ENCODE peak calls at places on chromosome 14, in five cellular contexts. R is pons, L is prostate gland, B is heart left ventricle, X is iPS-NIHi11. E is an unnamed sample.

GRCh38 chr14:101812071-101812470 is 50.6 kb downstream of the PPP2R5C start:
- DNase-seq in R (no peak), L (no peak), B (no peak), X (no peak), E (peak; percentile 38)

GRCh38 chr14:60102389-60102788 is 10.7 kb downstream of the PCNX4 start:
- DNase-seq in R (no peak), L (no peak), B (no peak), X (no peak), E (no peak)

GRCh38 chr14:103103461-103104388 is 9.2 kb downstream of the EXOC3L4 start:
- DNase-seq in R (no peak), L (peak; percentile 61), B (peak; percentile 77), X (peak; percentile 82), E (peak; percentile 74)

GRCh38 chr14:99619873-99620834 is 16.1 kb upstream of the CCDC85C start:
- DNase-seq in R (no peak), L (no peak), B (no peak), X (no peak), E (no peak)

GRCh38 chr14:81432171-81432570 is 32.0 kb upstream of the STON2 start:
- DNase-seq in R (no peak), L (no peak), B (no peak), X (no peak), E (no peak)

GRCh38 chr14:95664046-95664445 is 22.2 kb upstream of the TCL1B start:
- DNase-seq in R (peak; percentile 15), L (no peak), B (no peak), X (no peak), E (peak; percentile 68)

GRCh38 chr14:68759017-68759569 is 33.8 kb downstream of the ZFP36L1 start:
- DNase-seq in R (no peak), L (no peak), B (no peak), X (no peak), E (no peak)

GRCh38 chr14:65926935-65927700 is 514.6 kb downstream of the FUT8 start:
- DNase-seq in R (no peak), L (no peak), B (no peak), X (no peak), E (no peak)

GRCh38 chr14:103846569-103847438 is 571 bp downstream of the PPP1R13B start:
- DNase-seq in R (no peak), L (no peak), B (peak; percentile 80), X (peak; percentile 67), E (peak; percentile 59)

GRCh38 chr14:85106491-85106890 is 423.5 kb upstream of the FLRT2 start:
- DNase-seq in R (no peak), L (no peak), B (no peak), X (no peak), E (no peak)

GRCh38 chr14:76769636-76770292 is 8.5 kb downstream of the VASH1 start:
- DNase-seq in R (no peak), L (no peak), B (no peak), X (no peak), E (no peak)

GRCh38 chr14:39060818-39061437 is 42.1 kb downstream of the SEC23A start:
- DNase-seq in R (no peak), L (no peak), B (no peak), X (no peak), E (no peak)

GRCh38 chr14:66206554-66206953 is 279.6 kb upstream of the CCDC196 start:
- DNase-seq in R (no peak), L (no peak), B (no peak), X (no peak), E (no peak)

GRCh38 chr14:98954347-98955000 is 317.5 kb downstream of the BCL11B start:
- DNase-seq in R (no peak), L (no peak), B (no peak), X (no peak), E (no peak)

GRCh38 chr14:57420986-57421385 is 30.6 kb downstream of the NAA30 start:
- DNase-seq in R (no peak), L (no peak), B (no peak), X (no peak), E (no peak)

GRCh38 chr14:76918176-76918750 is 92.1 kb downstream of the LRRC74A start:
- DNase-seq in R (peak; percentile 79), L (peak; percentile 83), B (peak; percentile 80), X (no peak), E (peak; percentile 43)

GRCh38 chr14:35403085-35403396 is 1.5 kb downstream of the NFKBIA start:
- DNase-seq in R (no peak), L (no peak), B (no peak), X (no peak), E (peak; percentile 39)

GRCh38 chr14:58740584-58740983 is 102.8 kb downstream of the DACT1 start:
- DNase-seq in R (peak; percentile 48), L (no peak), B (no peak), X (no peak), E (no peak)

GRCh38 chr14:94582199-94582750 is 1.0 kb downstream of the SERPINA5 start:
- DNase-seq in R (no peak), L (no peak), B (no peak), X (no peak), E (peak; percentile 81)

E was measured in body of pancreas.